ENCODE peak calls at places on chromosomes 6 and 20, in six cellular contexts. E is retinal pigment epithelial cell; G is fibroblast of pulmonary artery; N is GM04503; K is activated CD4-positive, alpha-beta T cell treated with anti-CD3 and anti-CD28 coated beads, Interleukin-2, amount 10 ng/mL, durations not matched to agents 7 days and 5 days; F is ascending aorta. H is an unnamed sample.

GRCh38 chr6:122736606-122737005 is 42.9 kb upstream of the FABP7 start:
- DNase-seq in K (no peak), F (no peak), E (no peak), G (no peak), N (no peak), H (no peak)

GRCh38 chr20:53834044-53834442 is 236.4 kb downstream of the BCAS1 start:
- DNase-seq in G (no peak), N (no peak), E (no peak), F (no peak), K (no peak), H (no peak)

GRCh38 chr6:40247516-40248115 is 313.4 kb upstream of the MOCS1 start:
- DNase-seq in F (no peak), N (no peak), G (no peak), K (no peak), E (no peak), H (no peak)

GRCh38 chr20:18443841-18444240 is 23.0 kb downstream of the DZANK1 start:
- DNase-seq in N (no peak), K (no peak), F (no peak), G (peak; percentile 8), E (peak; percentile 52), H (no peak)

GRCh38 chr6:37160922-37161778 is 8.8 kb upstream of the PIM1 start:
- DNase-seq in E (no peak), F (no peak), G (peak; percentile 85), K (no peak), N (peak; percentile 40), H (no peak)

GRCh38 chr6:11494786-11495564 is 42.6 kb upstream of the TMEM170B start:
- DNase-seq in E (no peak), K (no peak), G (peak; percentile 17), N (no peak), F (no peak), H (no peak)

GRCh38 chr20:46040902-46041535 is 12.0 kb downstream of the SLC12A5 start:
- DNase-seq in E (no peak), K (peak; percentile 66), G (peak; percentile 53), F (no peak), N (no peak), H (peak; percentile 54)

GRCh38 chr20:8581451-8582183 is 449.6 kb downstream of the PLCB1 start:
- DNase-seq in F (no peak), G (no peak), K (no peak), E (no peak), N (no peak), H (no peak)

GRCh38 chr6:135012764-135013163 is 41.9 kb downstream of the HBS1L start:
- DNase-seq in N (peak; percentile 51), F (no peak), G (peak; percentile 36), K (no peak), E (no peak), H (no peak)

GRCh38 chr6:6556162-6556737 is 32.3 kb upstream of the LY86 start:
- DNase-seq in G (peak; percentile 5), F (no peak), E (no peak), N (no peak), K (no peak), H (no peak)

H was measured in activated naive CD8-positive, alpha-beta T cell treated with anti-CD3 and anti-CD28 coated beads for 36 hours.